ENCODE peak calls at places on chromosomes 2 and 18, in six cellular contexts. M is IMR-90, A is neuronal stem cell, D is H9, C is mesenchymal stem cell, J is H1. Z is an unnamed sample.

GRCh38 chr2:85390941-85391669 is 19.1 kb downstream of the CAPG start:
- DNase-seq in M (peak; percentile 23), A (no peak), D (peak; percentile 85), C (peak; percentile 32), J (peak; percentile 97), Z (peak; percentile 70)

GRCh38 chr2:84946204-84947009 is 24.6 kb upstream of the KCMF1 start:
- DNase-seq in M (peak; percentile 91), A (no peak), D (no peak), C (peak; percentile 74), J (no peak), Z (peak; percentile 69)

GRCh38 chr18:1848716-1849115 is 722.6 kb downstream of the METTL4 start:
- DNase-seq in M (no peak), A (no peak), D (no peak), C (no peak), J (no peak), Z (no peak)

GRCh38 chr2:171718720-171719119 is 31.5 kb downstream of the DYNC1I2 start:
- DNase-seq in M (no peak), A (no peak), D (no peak), C (no peak), J (no peak), Z (no peak)

GRCh38 chr2:163659224-163659623 is 76.6 kb downstream of the FIGN start:
- DNase-seq in M (no peak), A (no peak), D (no peak), C (no peak), J (no peak), Z (no peak)

GRCh38 chr2:10175441-10175840 is 52.9 kb downstream of the RRM2 start:
- DNase-seq in M (no peak), A (no peak), D (no peak), C (no peak), J (no peak), Z (no peak)

GRCh38 chr2:161358838-161359237 is 50.6 kb downstream of the PSMD14 start:
- DNase-seq in M (no peak), A (no peak), D (no peak), C (peak; percentile 47), J (no peak), Z (no peak)

GRCh38 chr2:60939622-60940021 is 58.2 kb downstream of the REL start:
- DNase-seq in M (no peak), A (no peak), D (no peak), C (no peak), J (no peak), Z (no peak)

GRCh38 chr2:64213607-64214275 is 69.5 kb upstream of the PELI1 start:
- DNase-seq in M (no peak), A (no peak), D (no peak), C (no peak), J (no peak), Z (no peak)

GRCh38 chr2:96324716-96325037 is 440 bp upstream of the ITPRIPL1 start:
- DNase-seq in M (no peak), A (no peak), D (no peak), C (no peak), J (no peak), Z (no peak)

GRCh38 chr2:112916145-112916571 is 5.2 kb downstream of the IL37 start:
- DNase-seq in M (no peak), A (no peak), D (no peak), C (no peak), J (no peak), Z (no peak)

GRCh38 chr2:96526101-96526591 is 10.4 kb upstream of the ARID5A start:
- DNase-seq in M (no peak), A (no peak), D (no peak), C (no peak), J (no peak), Z (no peak)

GRCh38 chr2:229731916-229732315 is 17.6 kb upstream of the DNER start:
- DNase-seq in M (peak; percentile 17), A (no peak), D (no peak), C (peak; percentile 11), J (no peak), Z (no peak)

GRCh38 chr2:37026050-37026449 is 58.1 kb downstream of the HEATR5B start:
- DNase-seq in M (no peak), A (no peak), D (peak; percentile 53), C (no peak), J (no peak), Z (peak; percentile 65)

GRCh38 chr2:240783819-240784621 is 36.0 kb downstream of the KIF1A start:
- DNase-seq in M (no peak), A (no peak), D (no peak), C (no peak), J (no peak), Z (no peak)

GRCh38 chr2:173347305-173348168 is 7.1 kb upstream of the CDCA7 start:
- DNase-seq in M (no peak), A (no peak), D (no peak), C (no peak), J (no peak), Z (no peak)

GRCh38 chr2:217332392-217332791 is 472.5 kb upstream of the TNP1 start:
- DNase-seq in M (no peak), A (no peak), D (no peak), C (no peak), J (no peak), Z (no peak)

GRCh38 chr2:217330647-217331046 is 470.8 kb upstream of the TNP1 start:
- DNase-seq in M (no peak), A (no peak), D (no peak), C (no peak), J (no peak), Z (no peak)

GRCh38 chr2:217335341-217335966 is 475.6 kb upstream of the TNP1 start:
- DNase-seq in M (peak; percentile 34), A (no peak), D (no peak), C (peak; percentile 44), J (no peak), Z (peak; percentile 77)

GRCh38 chr2:217331577-217332139 is 471.8 kb upstream of the TNP1 start:
- DNase-seq in M (peak; percentile 82), A (peak; percentile 11), D (peak; percentile 49), C (peak; percentile 47), J (no peak), Z (peak; percentile 97)

DNA sequence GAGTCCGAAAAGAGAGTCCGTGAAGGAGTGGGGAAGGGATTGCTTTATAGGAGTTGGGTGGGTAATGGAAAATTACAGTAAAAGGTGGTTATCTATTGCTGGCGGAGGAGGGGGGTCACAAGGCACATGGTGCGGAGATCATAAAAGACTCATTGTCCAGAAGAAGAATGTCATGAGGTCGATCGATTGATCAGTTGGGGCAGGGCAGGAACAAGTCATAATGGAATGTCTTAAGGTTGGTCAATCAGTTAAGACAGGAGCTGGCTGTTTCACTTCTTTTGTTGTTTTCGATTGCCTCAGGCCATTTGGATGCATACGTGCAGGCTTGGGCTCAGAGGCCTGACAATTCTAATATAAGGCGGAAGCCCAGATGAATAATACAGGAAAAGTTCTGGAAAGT is 473.0 kb upstream of the TNP1 start:
- DNase-seq in M (no peak), A (no peak), D (no peak), C (no peak), J (no peak), Z (peak; percentile 84)
- H3K18ac ChIP-seq in M (peak overlapping the region; percentile 96), A (no peak overlapping the region), D (no peak overlapping the region), C (no peak overlapping the region), J (no peak overlapping the region), Z (peak overlapping the region; percentile 86)

DNA sequence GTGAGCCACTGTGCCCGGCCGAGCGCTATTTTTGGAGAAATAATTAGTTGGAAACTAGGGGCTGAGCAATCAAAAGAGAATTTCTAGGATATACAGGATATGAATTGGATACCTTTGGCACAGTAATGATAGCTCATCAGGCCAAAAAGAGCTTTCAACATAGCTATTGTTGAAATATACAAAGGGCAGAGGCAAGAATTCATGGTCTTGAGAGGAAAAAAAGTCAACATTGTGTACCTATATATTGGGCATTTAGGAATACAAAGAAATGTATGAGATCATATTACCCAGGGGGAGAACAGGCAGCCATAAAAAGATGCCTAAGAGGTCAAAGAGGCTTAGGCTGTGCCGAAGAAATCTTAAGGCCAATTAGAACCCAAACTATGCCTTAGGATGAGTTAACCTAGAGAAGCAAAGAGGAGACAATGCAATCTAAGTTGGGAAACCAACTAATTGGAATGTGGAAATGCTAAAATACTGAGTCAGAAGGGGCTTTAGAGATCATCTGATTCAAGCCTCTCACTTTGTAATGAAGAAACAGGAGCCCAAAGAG is 99.0 kb downstream of the RBBP8 start:
- DNase-seq in M (peak; percentile 83), A (no peak), D (no peak), C (peak; percentile 81), J (no peak), Z (peak; percentile 84)
- H3K14ac ChIP-seq in M (peak overlapping the region; percentile 96), A (no peak overlapping the region), D (no peak overlapping the region), C (no peak overlapping the region), J (no peak overlapping the region), Z (no peak overlapping the region)

GRCh38 chr2:217631091-217631490 is 371.7 kb downstream of the TNS1 start:
- DNase-seq in M (no peak), A (no peak), D (no peak), C (no peak), J (no peak), Z (no peak)
- H3K18ac ChIP-seq in M (no peak overlapping the region), A (no peak overlapping the region), D (no peak overlapping the region), C (no peak overlapping the region), J (no peak overlapping the region), Z (no peak overlapping the region)

GRCh38 chr2:75558132-75558530 is 2.6 kb downstream of the EVA1A start:
- DNase-seq in M (no peak), A (no peak), D (no peak), C (no peak), J (no peak), Z (no peak)
- H3K14ac ChIP-seq in M (peak overlapping the region; percentile 56), A (no peak overlapping the region), D (no peak overlapping the region), C (no peak overlapping the region), J (no peak overlapping the region), Z (no peak overlapping the region)

GRCh38 chr18:61581578-61582204 is 248.5 kb downstream of the CDH20 start:
- DNase-seq in M (peak; percentile 47), A (peak; percentile 79), D (peak; percentile 93), C (peak; percentile 67), J (peak; percentile 99), Z (peak; percentile 39)

GRCh38 chr18:61583548-61583947 is 250.3 kb downstream of the CDH20 start:
- DNase-seq in M (no peak), A (no peak), D (no peak), C (no peak), J (no peak), Z (no peak)

GRCh38 chr18:61579581-61579980 is 246.4 kb downstream of the CDH20 start:
- DNase-seq in M (no peak), A (no peak), D (no peak), C (peak; percentile 28), J (no peak), Z (no peak)

GRCh38 chr18:61580061-61580460 is 246.8 kb downstream of the CDH20 start:
- DNase-seq in M (no peak), A (no peak), D (no peak), C (peak; percentile 56), J (no peak), Z (no peak)

DNA sequence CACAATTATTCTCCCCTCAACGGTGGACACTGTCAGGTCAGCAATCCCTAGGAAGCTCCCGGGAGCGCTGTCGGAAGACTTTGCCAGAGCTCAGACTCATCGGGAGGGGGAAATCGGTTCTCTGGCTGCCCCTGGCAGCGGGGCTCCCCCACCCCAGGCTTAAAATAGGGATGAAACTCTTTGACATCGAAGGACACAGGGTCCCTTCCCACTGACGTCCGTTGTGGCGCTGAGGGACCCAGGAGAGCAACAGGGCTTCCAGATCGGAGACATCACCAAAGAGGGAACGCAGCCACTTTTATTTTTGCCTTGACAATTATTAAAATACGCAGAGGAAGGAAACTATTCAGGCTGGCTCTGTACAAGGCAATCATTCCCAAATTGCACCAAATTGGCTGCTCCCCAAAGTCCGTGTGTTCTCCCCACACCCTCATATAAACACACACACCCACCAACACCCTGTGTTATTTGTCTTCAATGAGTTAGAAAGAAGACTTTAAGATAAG is 249.0 kb downstream of the CDH20 start:
- DNase-seq in M (no peak), A (no peak), D (no peak), C (no peak), J (no peak), Z (no peak)
- H3K18ac ChIP-seq in M (no peak overlapping the region), A (peak overlapping the region; percentile 68), D (no peak overlapping the region), C (peak overlapping the region; percentile 45), J (peak overlapping the region; percentile 26), Z (no peak overlapping the region)

GRCh38 chr2:2098458-2099167 is 232.5 kb downstream of the MYT1L start:
- DNase-seq in M (no peak), A (no peak), D (no peak), C (no peak), J (no peak), Z (no peak)
- H3K14ac ChIP-seq in M (no peak overlapping the region), A (no peak overlapping the region), D (no peak overlapping the region), C (no peak overlapping the region), J (no peak overlapping the region), Z (no peak overlapping the region)

Z was measured in trophoblast cell.